ENCODE peak calls at places on chromosomes 4 and X, in six cellular contexts. P, W, K, G, E and A are unnamed samples.

GRCh38 chr4:36222702-36223101 is 21.6 kb downstream of the ARAP2 start:
- DNase-seq in E (no peak), G (no peak), P (no peak), W (no peak), K (no peak), A (no peak)

GRCh38 chr4:25775166-25775565 is 87.6 kb downstream of the SEL1L3 start:
- DNase-seq in G (no peak), K (no peak), W (no peak), P (no peak), E (no peak), A (no peak)

GRCh38 chrX:93422693-93423092 is 250.7 kb downstream of the NAP1L3 start:
- DNase-seq in K (no peak), W (no peak), P (peak), G (peak), E (no peak), A (no peak)

GRCh38 chrX:74613350-74614192 is 853 bp downstream of the RLIM start:
- DNase-seq in P (peak), W (no peak), K (peak), E (no peak), G (peak), A (no peak)

GRCh38 chr4:56286763-56287162 is 100.5 kb downstream of the AASDH start:
- DNase-seq in G (no peak), K (no peak), W (no peak), E (no peak), P (no peak), A (no peak)

GRCh38 chr4:153947998-153948397 is 159.1 kb upstream of the SFRP2 start:
- DNase-seq in P (no peak), K (no peak), E (no peak), W (no peak), G (no peak), A (no peak)

GRCh38 chr4:7166286-7166685 is 26.1 kb upstream of the SORCS2 start:
- DNase-seq in E (no peak), P (no peak), W (no peak), G (no peak), K (no peak), A (no peak)

GRCh38 chrX:69307029-69307428 is 141.8 kb upstream of the PJA1 start:
- DNase-seq in K (no peak), W (no peak), G (no peak), E (no peak), P (no peak), A (no peak)

GRCh38 chrX:95760356-95760755 is 924.3 kb upstream of the DIAPH2 start:
- DNase-seq in K (no peak), G (no peak), P (no peak), W (no peak), E (no peak), A (no peak)

GRCh38 chr4:123398803-123399637 is 2.4 kb downstream of the SPRY1 start:
- DNase-seq in P (peak), G (no peak), W (peak), E (no peak), K (peak), A (no peak)
- TF ChIP-seq EZH2 in P (no peak), G (no peak), W (no peak), E (no peak), K (no peak), A (no peak)

DNA sequence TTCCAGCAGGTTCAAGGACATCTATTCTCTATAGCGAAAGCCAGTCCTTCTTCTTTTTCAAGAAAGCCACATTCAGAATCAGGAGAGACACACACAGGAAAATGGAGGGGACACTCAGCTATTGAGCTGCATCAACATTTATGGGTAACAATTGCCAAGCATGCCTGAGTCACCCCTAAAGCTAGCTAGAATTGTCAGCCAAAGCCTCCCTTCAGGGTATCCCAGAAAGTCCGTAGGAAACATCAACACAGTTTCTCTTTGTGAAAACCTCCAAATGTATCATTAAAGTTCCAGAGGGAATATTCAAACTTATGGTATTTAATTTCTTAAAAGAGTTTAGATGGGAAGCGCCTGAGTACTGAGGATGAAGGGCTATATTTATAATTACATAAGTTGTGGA is 331.1 kb upstream of the SLC7A11 start:
- DNase-seq in E (no peak), W (no peak), K (no peak), G (no peak), P (no peak), A (no peak)
- TF ChIP-seq POLR2AphosphoS5 in E (no peak), W (no peak), K (no peak), G (no peak), P (no peak), A (no peak)

DNA sequence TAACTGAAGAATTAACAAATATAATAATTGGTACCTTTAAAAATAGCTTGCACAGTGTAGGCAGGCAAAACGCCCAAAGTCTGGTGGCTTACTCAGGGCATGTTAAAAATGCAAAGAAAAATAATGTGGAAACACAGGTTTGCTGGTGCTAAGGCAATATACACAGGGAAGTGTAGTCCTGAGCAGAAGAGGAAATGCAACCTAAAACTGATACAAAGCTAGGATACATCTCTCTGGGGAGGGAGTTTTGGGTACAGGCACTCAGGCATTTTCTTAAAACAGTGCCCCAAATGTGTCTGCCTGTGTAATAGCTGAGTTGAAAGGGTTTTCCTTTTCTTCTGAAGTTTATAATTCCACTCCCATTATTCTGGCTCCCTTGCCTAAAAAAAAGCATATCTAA is 47.4 kb downstream of the TMPRSS11E start:
- DNase-seq in P (no peak), G (no peak), E (no peak), K (no peak), W (no peak), A (no peak)
- H3K9ac ChIP-seq in P (no peak), G (no peak), E (no peak), K (no peak), W (no peak), A (peak)

DNA sequence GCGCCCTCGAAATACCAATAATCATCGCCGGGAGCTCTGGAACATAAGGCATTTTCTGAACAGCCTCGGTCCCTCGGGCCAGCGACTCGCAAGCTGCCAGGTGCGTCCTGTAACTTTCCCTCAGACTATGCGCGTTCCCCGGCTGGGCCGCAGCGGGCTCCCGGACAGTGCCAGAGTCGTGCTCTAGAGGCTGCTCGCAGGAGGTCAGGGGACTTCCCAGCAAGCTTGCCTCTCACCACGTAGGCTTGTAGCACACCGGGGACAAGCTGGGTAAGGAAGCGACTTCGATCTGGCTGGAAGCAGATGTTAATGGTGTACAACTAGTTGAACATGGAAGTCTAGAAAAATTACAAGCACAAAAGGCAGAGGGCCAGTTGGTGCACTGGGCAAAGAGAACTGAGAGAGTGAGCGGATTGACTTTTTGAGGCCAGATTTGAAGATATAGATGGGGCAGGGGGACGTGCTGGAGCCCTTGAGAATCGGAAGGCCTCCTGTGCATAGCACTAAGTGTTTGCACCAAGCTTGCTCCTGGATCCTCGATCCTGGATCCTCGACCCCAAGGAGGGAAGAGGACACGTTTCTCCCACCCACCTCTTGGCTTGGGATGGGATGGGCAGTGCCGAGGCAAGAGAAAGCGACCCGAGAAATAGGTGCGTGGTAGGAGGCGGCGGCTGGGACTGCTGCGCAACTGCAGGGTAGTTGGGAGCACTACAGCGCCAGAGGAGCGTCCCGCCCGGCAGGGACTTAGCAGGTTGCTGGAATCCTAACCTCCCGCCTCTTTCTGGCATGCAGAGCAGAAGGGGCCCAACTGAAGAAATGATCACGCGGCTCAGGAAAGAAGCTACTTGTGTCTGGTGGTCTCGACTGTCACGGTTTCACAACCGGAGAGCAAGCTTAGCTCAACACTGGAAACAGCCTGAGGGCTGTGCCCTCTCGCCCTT is 19.9 kb upstream of the ZIC3 start:
- DNase-seq in G (no peak), P (no peak), E (no peak), K (no peak), W (no peak), A (no peak)
- TF ChIP-seq EZH2 in G (no peak), P (no peak), E (no peak), K (no peak), W (no peak), A (no peak)